ENCODE peak calls at places on chromosomes 12 and 14, in eight cellular contexts. J is tibial nerve, L is A549, I is esophagus muscularis mucosa, N is ovary, Q is HepG2, G is SK-N-SH, O is sigmoid colon. P is an unnamed sample.

GRCh38 chr12:64550758-64551157 is 59.5 kb upstream of the RASSF3 start:
- DNase-seq in J (no peak), G (no peak), I (no peak), N (no peak), L (no peak), O (peak), Q (no peak), P (no peak)

GRCh38 chr14:104544362-104544761 is 35.2 kb upstream of the C14orf180 start:
- DNase-seq in J (no peak), Q (no peak), N (peak), L (no peak), I (no peak), O (peak), G (no peak), P (no peak)

GRCh38 chr14:59018460-59018859 is 170.0 kb upstream of the DAAM1 start:
- DNase-seq in G (no peak), I (no peak), O (no peak), Q (no peak), L (no peak), J (no peak), N (no peak), P (no peak)

GRCh38 chr14:38758661-38759060 is 344.4 kb downstream of the SEC23A start:
- DNase-seq in I (no peak), G (no peak), O (no peak), N (no peak), Q (no peak), L (no peak), J (no peak), P (no peak)

GRCh38 chr14:67541448-67542387 is 8.6 kb downstream of the PLEKHH1 start:
- DNase-seq in J (no peak), L (no peak), N (no peak), O (peak), I (no peak), Q (no peak), G (no peak), P (peak)

GRCh38 chr14:70086685-70087379 is 101.9 kb downstream of the SLC8A3 start:
- DNase-seq in G (peak), O (no peak), N (no peak), L (no peak), J (no peak), Q (peak), I (peak), P (peak)

GRCh38 chr14:77641207-77641533 is 24.7 kb upstream of the SPTLC2 start:
- DNase-seq in L (no peak), I (no peak), N (no peak), O (no peak), G (no peak), J (no peak), Q (no peak), P (no peak)

GRCh38 chr12:54222609-54223008 is 33.8 kb upstream of the SMUG1 start:
- DNase-seq in L (peak), Q (no peak), G (no peak), O (no peak), N (no peak), I (no peak), J (no peak), P (no peak)

GRCh38 chr14:85466678-85467077 is 63.3 kb upstream of the FLRT2 start:
- DNase-seq in I (no peak), J (no peak), L (no peak), O (no peak), G (no peak), Q (no peak), N (no peak), P (no peak)

GRCh38 chr14:63283501-63284248 is 35.1 kb downstream of the GPHB5 start:
- DNase-seq in L (no peak), G (peak), O (no peak), N (no peak), J (no peak), Q (no peak), I (no peak), P (no peak)

GRCh38 chr14:29390046-29390841 is 537.4 kb downstream of the PRKD1 start:
- DNase-seq in Q (no peak), O (no peak), G (no peak), N (no peak), J (no peak), L (no peak), I (no peak), P (no peak)

GRCh38 chr12:117111386-117112267 is 12.4 kb upstream of the TESC start:
- DNase-seq in L (no peak), N (no peak), J (no peak), I (no peak), O (no peak), Q (no peak), G (no peak), P (no peak)

GRCh38 chr12:69987453-69988102 is 162.6 kb downstream of the MYRFL start:
- DNase-seq in Q (peak), L (peak), G (no peak), I (no peak), J (peak), N (no peak), O (no peak), P (no peak)

GRCh38 chr14:100787659-100788058 is 38.3 kb upstream of the MEG3 start:
- DNase-seq in O (no peak), J (no peak), Q (no peak), N (no peak), I (no peak), L (no peak), G (no peak), P (no peak)

GRCh38 chr12:69066420-69067373 is 133.7 kb upstream of the CPM start:
- DNase-seq in G (no peak), J (no peak), I (no peak), O (no peak), Q (no peak), N (no peak), L (no peak), P (no peak)

GRCh38 chr12:53219956-53220856 is 11.8 kb downstream of the RARG start:
- DNase-seq in O (peak), N (no peak), I (no peak), L (peak), G (peak), J (peak), Q (peak), P (peak)

GRCh38 chr14:94307410-94307992 is 14.4 kb upstream of the SERPINA10 start:
- DNase-seq in I (peak), G (no peak), O (no peak), Q (peak), L (no peak), N (no peak), J (no peak), P (no peak)

GRCh38 chr14:94123868-94124267 is 5.5 kb downstream of the IFI27L2 start:
- DNase-seq in N (no peak), L (no peak), G (no peak), I (no peak), O (peak), J (no peak), Q (peak), P (peak)

GRCh38 chr12:54564768-54565167 is 15.4 kb downstream of the PDE1B start:
- DNase-seq in G (no peak), L (no peak), N (no peak), Q (no peak), I (no peak), O (no peak), J (no peak), P (no peak)

GRCh38 chr14:105315211-105315721 is 718 bp downstream of the PACS2 start:
- DNase-seq in L (peak), I (no peak), O (no peak), N (no peak), Q (peak), G (peak), J (no peak), P (peak)

DNA sequence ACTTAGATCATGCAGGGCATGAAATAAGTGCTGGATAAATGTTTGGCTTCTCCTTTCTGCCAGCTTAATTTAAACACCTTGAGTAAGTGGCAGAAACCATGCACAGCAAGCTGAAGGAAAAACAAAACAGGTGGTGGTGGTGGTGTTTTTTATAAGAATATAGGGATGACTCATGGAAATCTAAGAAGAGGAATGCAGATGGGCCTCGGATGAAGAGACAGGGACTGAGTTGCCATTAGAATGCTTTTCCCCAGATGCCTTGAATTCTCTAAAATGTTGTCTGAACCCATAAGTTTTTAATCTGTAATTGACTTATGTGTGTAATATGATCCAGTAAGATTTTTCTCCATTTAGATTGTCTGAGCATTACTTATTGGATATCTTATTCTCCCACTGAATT is 93.1 kb upstream of the ZDHHC17 start:
- DNase-seq in Q (no peak), L (no peak), O (no peak), J (no peak), N (no peak), I (no peak), G (no peak), P (no peak)
- TF ChIP-seq EP300 in Q (no peak), L (no peak), O (no peak), J (no peak), N (no peak), I (no peak), G (peak), P (no peak)

DNA sequence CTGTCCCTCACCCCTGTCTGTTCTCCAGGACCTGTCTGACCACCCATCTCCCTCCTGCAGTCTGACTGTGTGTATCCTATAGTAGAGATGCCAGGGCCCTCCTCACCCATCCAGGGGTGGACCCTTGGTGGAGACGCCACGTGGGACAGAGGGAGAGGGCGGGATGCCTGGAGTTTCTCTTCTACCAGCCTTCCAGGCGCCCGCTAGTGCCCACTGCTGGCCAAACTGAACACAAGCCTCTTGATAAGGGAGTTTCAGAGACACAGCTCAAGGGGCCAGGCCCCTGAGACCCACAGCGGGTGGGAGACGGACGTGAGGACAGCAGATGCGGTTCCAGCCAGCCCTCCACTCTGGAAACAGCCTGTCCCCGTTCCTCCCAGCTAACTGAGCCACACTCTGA is 147.3 kb downstream of the RBM19 start:
- DNase-seq in N (no peak), I (no peak), J (no peak), G (no peak), Q (peak), L (peak), O (no peak), P (no peak)
- TF ChIP-seq CTCF in N (no peak), I (no peak), J (no peak), G (peak), Q (peak), L (peak), O (no peak), P (no peak)

GRCh38 chr12:20030847-20031246 is 337.5 kb upstream of the PDE3A start:
- DNase-seq in G (no peak), J (no peak), Q (no peak), O (no peak), I (no peak), L (no peak), N (no peak), P (no peak)
- TF ChIP-seq EP300 in G (no peak), J (no peak), Q (no peak), O (no peak), I (no peak), L (no peak), N (no peak), P (no peak)

DNA sequence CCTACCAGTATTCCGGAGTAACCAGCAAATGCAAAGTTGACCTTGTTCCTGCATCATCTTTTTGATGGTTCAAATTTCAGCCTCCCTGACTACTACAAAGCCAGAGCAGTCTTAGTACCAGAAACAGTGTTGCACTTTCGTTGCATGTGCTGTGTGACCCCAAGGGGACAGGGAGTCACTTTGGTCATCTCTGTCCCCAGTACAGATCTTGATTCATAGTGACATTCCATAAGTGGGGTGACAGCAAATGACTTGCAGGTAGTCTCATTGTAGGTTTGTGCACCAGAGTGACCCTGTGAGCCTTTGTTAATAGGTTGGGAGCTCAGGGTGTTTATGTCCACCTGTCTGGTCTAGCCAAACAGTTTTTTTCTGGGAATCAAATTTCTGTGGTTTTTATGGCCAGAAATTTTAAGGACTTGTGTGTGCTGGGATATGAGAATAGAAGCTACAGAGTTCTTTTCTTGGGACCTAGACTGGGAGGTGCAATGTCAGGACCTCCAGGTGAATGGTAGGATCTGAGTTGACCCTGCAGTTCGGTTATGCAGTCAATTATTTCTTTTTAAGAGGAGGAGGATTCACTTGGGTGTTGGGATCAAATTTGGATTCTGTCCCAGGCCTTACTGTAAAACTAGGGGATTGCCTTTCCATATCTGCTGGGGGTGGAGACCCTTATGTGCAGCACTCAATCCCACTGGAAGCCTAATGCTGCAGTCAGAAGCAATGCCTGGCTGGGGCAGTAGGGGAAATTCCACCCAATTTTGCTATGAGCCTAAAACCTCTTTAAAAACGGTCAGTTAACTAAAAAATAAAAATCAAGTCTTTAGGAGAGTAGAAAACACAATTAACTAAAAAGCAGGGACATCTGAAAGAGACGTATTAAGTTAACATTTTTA is 10.1 kb downstream of the EIF5 start:
- DNase-seq in L (no peak), O (no peak), G (no peak), Q (no peak), N (no peak), J (no peak), I (no peak), P (no peak)
- TF ChIP-seq CTCF in L (no peak), O (no peak), G (no peak), Q (no peak), N (no peak), J (no peak), I (no peak), P (no peak)

DNA sequence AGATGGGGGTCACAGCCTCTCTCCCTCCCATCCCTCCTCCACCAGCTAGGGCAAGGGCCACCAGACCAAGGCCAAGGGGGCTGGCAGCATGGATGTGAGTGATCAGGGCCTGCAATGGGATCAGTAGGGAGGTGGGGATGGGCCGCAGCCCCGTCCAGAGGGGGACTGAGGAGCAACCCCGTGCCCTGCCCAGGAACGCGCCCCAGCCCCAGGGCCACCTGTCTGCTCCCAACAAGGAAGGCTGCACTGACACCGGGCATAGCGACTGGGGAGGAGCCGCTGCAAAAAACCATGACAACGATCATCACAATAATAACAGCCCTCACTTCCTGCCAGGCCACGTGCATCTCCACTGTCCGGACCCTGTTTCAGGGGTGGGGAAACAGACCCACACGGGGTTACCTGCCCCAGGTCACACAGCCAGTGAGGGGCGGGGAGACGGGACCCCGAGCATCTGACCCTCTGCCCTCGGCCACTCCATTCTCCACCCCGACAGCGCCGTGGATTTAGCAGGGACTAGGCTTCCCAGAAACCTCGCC is 24.3 kb downstream of the NCOR2 start:
- DNase-seq in L (peak), J (no peak), N (peak), I (no peak), G (peak), O (no peak), Q (no peak), P (no peak)
- TF ChIP-seq EP300 in L (no peak), J (no peak), N (no peak), I (no peak), G (no peak), O (no peak), Q (no peak), P (no peak)

DNA sequence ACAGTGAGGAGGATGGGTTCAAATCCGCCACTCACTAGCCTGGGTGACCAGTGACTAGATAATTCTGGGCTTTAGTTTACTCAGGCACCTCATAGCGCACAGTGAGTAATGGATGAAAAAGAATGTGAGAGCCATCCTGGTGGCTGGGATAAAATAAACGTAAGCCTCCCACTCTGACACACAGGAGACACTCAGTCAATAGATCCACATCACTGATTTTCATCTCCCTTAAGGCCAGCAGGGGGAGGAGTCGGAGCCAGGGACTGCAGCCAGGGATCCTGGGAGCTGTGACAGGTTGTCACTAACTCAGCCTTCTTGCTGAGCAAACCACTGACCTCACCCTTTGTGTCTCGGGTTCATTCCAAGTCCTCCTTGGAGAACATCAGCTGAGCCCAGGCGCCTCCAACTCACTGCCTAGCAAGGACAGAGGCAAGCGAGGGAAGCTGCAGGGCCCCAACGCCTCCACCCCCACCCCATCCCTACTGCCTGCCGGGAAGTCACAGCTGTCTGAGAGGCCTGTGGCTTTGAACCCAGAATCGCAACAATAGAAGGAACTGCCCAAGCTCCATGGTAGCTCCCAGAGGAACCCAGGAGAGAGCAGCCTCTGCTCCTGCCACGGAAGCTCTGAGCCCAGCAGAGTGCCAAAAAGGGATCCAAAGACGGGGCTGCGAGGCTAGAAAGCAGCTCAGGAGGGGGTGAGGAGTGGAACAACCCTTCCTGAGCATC is 30.7 kb downstream of the PXN start:
- DNase-seq in J (peak), Q (peak), G (peak), N (peak), L (peak), I (peak), O (peak), P (peak)
- TF ChIP-seq CTCF in J (peak), Q (peak), G (peak), N (no peak), L (peak), I (peak), O (peak), P (peak)

DNA sequence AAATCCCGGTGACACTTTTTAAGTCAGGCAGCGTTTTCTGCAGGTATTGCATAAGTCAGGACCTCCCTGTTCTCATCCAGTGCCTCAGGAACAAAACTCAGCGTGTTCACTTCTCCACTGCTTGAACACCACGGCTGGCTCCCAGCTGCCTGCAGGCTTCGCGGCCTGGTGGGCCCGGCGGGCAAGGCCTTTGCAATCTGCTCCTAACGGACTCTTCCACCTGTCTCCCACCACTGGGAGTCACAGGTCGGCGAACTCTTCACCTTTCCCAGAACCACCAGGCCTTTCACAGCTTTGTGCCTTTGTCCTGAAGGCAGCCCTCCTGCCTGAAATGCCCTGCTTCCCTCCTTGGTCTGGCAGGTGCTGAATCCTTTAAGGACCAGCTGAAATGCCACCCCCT is 18.7 kb downstream of the RFX4 start:
- DNase-seq in L (no peak), J (no peak), O (no peak), N (no peak), Q (no peak), G (no peak), I (no peak), P (no peak)
- TF ChIP-seq EP300 in L (no peak), J (no peak), O (no peak), N (no peak), Q (no peak), G (no peak), I (no peak), P (no peak)

DNA sequence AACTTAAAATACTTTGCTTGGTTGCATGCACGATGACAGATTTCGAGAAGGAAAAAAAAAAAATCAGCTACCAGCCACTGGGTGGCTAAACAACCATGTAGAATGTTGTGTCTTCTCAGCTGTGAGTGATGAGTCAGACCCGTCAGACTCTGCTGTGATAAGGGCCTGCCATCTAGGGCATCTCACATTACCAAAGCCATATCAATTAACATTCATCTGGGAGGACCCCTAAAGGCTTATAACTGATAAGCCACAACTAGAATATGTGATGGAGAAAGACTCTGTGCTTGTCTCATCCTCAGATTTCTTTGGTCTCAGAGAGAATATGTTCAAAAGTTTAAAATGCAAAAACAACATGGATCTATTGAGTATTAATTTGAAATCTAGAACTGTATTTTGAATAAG is 111.5 kb downstream of the PAX9 start:
- DNase-seq in O (no peak), J (no peak), L (peak), I (no peak), G (no peak), N (no peak), Q (peak), P (no peak)
- TF ChIP-seq CTCF in O (no peak), J (no peak), L (peak), I (no peak), G (no peak), N (no peak), Q (no peak), P (no peak)

GRCh38 chr12:121668750-121669524 is 517 bp downstream of the MORN3 start:
- DNase-seq in L (peak), O (no peak), Q (peak), J (no peak), G (peak), I (no peak), N (no peak), P (peak)
- TF ChIP-seq EP300 in L (no peak), O (no peak), Q (no peak), J (no peak), G (no peak), I (no peak), N (no peak), P (no peak)

GRCh38 chr12:109345428-109345827 is 2.3 kb upstream of the MYO1H start:
- DNase-seq in J (no peak), N (no peak), Q (no peak), I (no peak), O (no peak), G (no peak), L (no peak), P (no peak)

GRCh38 chr12:109347579-109347978 is at the start of gene MYO1H:
- DNase-seq in L (no peak), I (peak), Q (no peak), G (no peak), O (no peak), N (no peak), J (no peak), P (no peak)

GRCh38 chr12:109346920-109347319 is 780 bp upstream of the MYO1H start:
- DNase-seq in N (no peak), I (peak), Q (no peak), G (no peak), L (no peak), O (no peak), J (no peak), P (no peak)
- TF ChIP-seq CTCF in N (no peak), I (no peak), Q (no peak), G (peak), L (no peak), O (no peak), J (no peak), P (no peak)